ENCODE peak calls at places on chromosome 22, in ten cellular contexts. One of them, this sample, is unnamed.

GRCh38 chr22:26322179-26322905 is 106.7 kb upstream of the ASPHD2 start:
- DNase-seq in Peyer's patch: no peak
- DNase-seq in heart left ventricle: no peak
- DNase-seq in tibial nerve: no peak
- DNase-seq in stomach: no peak
- DNase-seq in endothelial cell of umbilical vein: no peak
- DNase-seq in breast epithelium: no peak
- DNase-seq in thyroid gland: no peak
- DNase-seq in IMR-90: peak; percentile 77
- DNase-seq in spleen: no peak
- DNase-seq in this sample: no peak

GRCh38 chr22:21951931-21952465 is 650 bp downstream of the PPM1F start:
- DNase-seq in heart left ventricle: peak; percentile 76
- DNase-seq in thyroid gland: peak; percentile 61
- DNase-seq in Peyer's patch: peak; percentile 30
- DNase-seq in stomach: peak; percentile 57
- DNase-seq in spleen: peak; percentile 91
- DNase-seq in breast epithelium: no peak
- DNase-seq in endothelial cell of umbilical vein: peak; percentile 51
- DNase-seq in tibial nerve: no peak
- DNase-seq in IMR-90: peak; percentile 53
- DNase-seq in this sample: no peak

GRCh38 chr22:23180301-23180892 is at the start of gene BCR:
- DNase-seq in spleen: peak; percentile 93
- DNase-seq in tibial nerve: peak; percentile 51
- DNase-seq in breast epithelium: no peak
- DNase-seq in thyroid gland: peak; percentile 77
- DNase-seq in IMR-90: peak; percentile 65
- DNase-seq in stomach: peak; percentile 83
- DNase-seq in Peyer's patch: peak; percentile 66
- DNase-seq in endothelial cell of umbilical vein: peak; percentile 69
- DNase-seq in heart left ventricle: peak; percentile 88
- DNase-seq in this sample: no peak

GRCh38 chr22:23781065-23781464 is 5.7 kb upstream of the SMARCB1 start:
- DNase-seq in breast epithelium: no peak
- DNase-seq in IMR-90: no peak
- DNase-seq in tibial nerve: no peak
- DNase-seq in spleen: no peak
- DNase-seq in endothelial cell of umbilical vein: no peak
- DNase-seq in heart left ventricle: no peak
- DNase-seq in thyroid gland: no peak
- DNase-seq in stomach: no peak
- DNase-seq in Peyer's patch: no peak
- DNase-seq in this sample: no peak

GRCh38 chr22:19884954-19885751 is 30.5 kb upstream of the GNB1L start:
- DNase-seq in thyroid gland: no peak
- DNase-seq in Peyer's patch: no peak
- DNase-seq in breast epithelium: no peak
- DNase-seq in tibial nerve: no peak
- DNase-seq in IMR-90: no peak
- DNase-seq in endothelial cell of umbilical vein: no peak
- DNase-seq in spleen: peak; percentile 78
- DNase-seq in heart left ventricle: no peak
- DNase-seq in stomach: no peak
- DNase-seq in this sample: no peak

GRCh38 chr22:40637181-40638150 is 947 bp upstream of the MRTFA start:
- DNase-seq in endothelial cell of umbilical vein: no peak
- DNase-seq in heart left ventricle: peak; percentile 80
- DNase-seq in thyroid gland: peak; percentile 63
- DNase-seq in Peyer's patch: peak; percentile 56
- DNase-seq in breast epithelium: no peak
- DNase-seq in tibial nerve: peak; percentile 76
- DNase-seq in stomach: peak; percentile 63
- DNase-seq in IMR-90: no peak
- DNase-seq in spleen: peak; percentile 89
- DNase-seq in this sample: no peak

GRCh38 chr22:48236261-48236660 is 1473.8 kb downstream of the TBC1D22A start:
- DNase-seq in IMR-90: no peak
- DNase-seq in tibial nerve: no peak
- DNase-seq in Peyer's patch: no peak
- DNase-seq in spleen: no peak
- DNase-seq in thyroid gland: no peak
- DNase-seq in endothelial cell of umbilical vein: no peak
- DNase-seq in breast epithelium: no peak
- DNase-seq in stomach: peak; percentile 15
- DNase-seq in heart left ventricle: no peak
- DNase-seq in this sample: peak; percentile 29

GRCh38 chr22:46046299-46046685 is 69.3 kb upstream of the WNT7B start:
- DNase-seq in Peyer's patch: no peak
- DNase-seq in endothelial cell of umbilical vein: no peak
- DNase-seq in tibial nerve: no peak
- DNase-seq in heart left ventricle: no peak
- DNase-seq in thyroid gland: no peak
- DNase-seq in spleen: peak; percentile 66
- DNase-seq in IMR-90: no peak
- DNase-seq in stomach: no peak
- DNase-seq in breast epithelium: no peak
- DNase-seq in this sample: no peak

GRCh38 chr22:41301085-41302015 is at the start of gene ZC3H7B:
- DNase-seq in spleen: peak; percentile 96
- DNase-seq in heart left ventricle: peak; percentile 92
- DNase-seq in endothelial cell of umbilical vein: peak; percentile 80
- DNase-seq in breast epithelium: peak; percentile 63
- DNase-seq in stomach: peak; percentile 84
- DNase-seq in Peyer's patch: peak; percentile 78
- DNase-seq in thyroid gland: peak; percentile 87
- DNase-seq in IMR-90: peak; percentile 74
- DNase-seq in tibial nerve: peak; percentile 58
- DNase-seq in this sample: no peak

GRCh38 chr22:46789992-46790391 is 27.5 kb downstream of the TBC1D22A start:
- DNase-seq in breast epithelium: no peak
- DNase-seq in IMR-90: no peak
- DNase-seq in heart left ventricle: no peak
- DNase-seq in tibial nerve: no peak
- DNase-seq in spleen: peak; percentile 53
- DNase-seq in thyroid gland: no peak
- DNase-seq in endothelial cell of umbilical vein: no peak
- DNase-seq in stomach: no peak
- DNase-seq in Peyer's patch: no peak
- DNase-seq in this sample: no peak

GRCh38 chr22:29039148-29039547 is 22.5 kb downstream of the C22orf31 start:
- DNase-seq in heart left ventricle: no peak
- DNase-seq in Peyer's patch: no peak
- DNase-seq in tibial nerve: no peak
- DNase-seq in stomach: peak; percentile 55
- DNase-seq in breast epithelium: no peak
- DNase-seq in spleen: no peak
- DNase-seq in thyroid gland: no peak
- DNase-seq in IMR-90: no peak
- DNase-seq in endothelial cell of umbilical vein: no peak
- DNase-seq in this sample: no peak

GRCh38 chr22:46054091-46054877 is 77.3 kb upstream of the WNT7B start:
- DNase-seq in IMR-90: peak; percentile 45
- DNase-seq in Peyer's patch: peak; percentile 61
- DNase-seq in thyroid gland: peak; percentile 63
- DNase-seq in endothelial cell of umbilical vein: peak; percentile 55
- DNase-seq in heart left ventricle: peak; percentile 88
- DNase-seq in stomach: peak; percentile 52
- DNase-seq in tibial nerve: no peak
- DNase-seq in breast epithelium: peak; percentile 66
- DNase-seq in spleen: peak; percentile 94
- DNase-seq in this sample: no peak

GRCh38 chr22:29517215-29517908 is 36.2 kb downstream of the THOC5 start:
- DNase-seq in stomach: peak; percentile 34
- DNase-seq in endothelial cell of umbilical vein: no peak
- DNase-seq in IMR-90: no peak
- DNase-seq in breast epithelium: peak; percentile 67
- DNase-seq in spleen: peak; percentile 44
- DNase-seq in tibial nerve: no peak
- DNase-seq in heart left ventricle: no peak
- DNase-seq in Peyer's patch: no peak
- DNase-seq in thyroid gland: no peak
- DNase-seq in this sample: no peak

GRCh38 chr22:24937114-24937513 is 9.4 kb downstream of the LHFPL7 start:
- DNase-seq in breast epithelium: no peak
- DNase-seq in tibial nerve: no peak
- DNase-seq in IMR-90: no peak
- DNase-seq in Peyer's patch: no peak
- DNase-seq in stomach: no peak
- DNase-seq in thyroid gland: no peak
- DNase-seq in endothelial cell of umbilical vein: peak; percentile 59
- DNase-seq in spleen: no peak
- DNase-seq in heart left ventricle: no peak
- DNase-seq in this sample: no peak
- TF ChIP-seq CTCF in breast epithelium: no peak
- TF ChIP-seq CTCF in tibial nerve: no peak
- TF ChIP-seq CTCF in IMR-90: no peak
- TF ChIP-seq CTCF in Peyer's patch: peak; percentile 42
- TF ChIP-seq CTCF in stomach: no peak
- TF ChIP-seq CTCF in thyroid gland: no peak
- TF ChIP-seq CTCF in endothelial cell of umbilical vein: peak; percentile 53
- TF ChIP-seq CTCF in spleen: no peak
- TF ChIP-seq CTCF in heart left ventricle: peak; percentile 18
- TF ChIP-seq CTCF in this sample: no peak

DNA sequence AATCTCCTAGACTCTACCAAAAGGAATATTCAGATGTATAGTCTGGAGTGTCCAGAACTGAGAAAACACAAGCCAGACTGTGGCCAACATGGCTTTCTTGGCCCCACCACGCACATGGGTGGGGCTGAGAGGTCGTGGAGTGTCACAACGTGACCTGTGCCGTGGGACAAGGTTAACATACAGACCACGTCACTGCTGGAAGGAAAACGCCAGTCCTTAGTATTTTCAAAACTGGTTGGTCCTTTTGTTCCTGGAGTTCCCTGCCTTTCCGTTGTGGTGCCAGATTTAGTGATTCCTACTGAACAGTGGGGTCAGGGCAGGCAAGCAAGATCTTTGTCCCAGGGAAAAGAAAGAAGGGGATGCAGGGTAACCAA is 26.6 kb upstream of the MN1 start:
- DNase-seq in thyroid gland: no peak
- DNase-seq in endothelial cell of umbilical vein: no peak
- DNase-seq in tibial nerve: no peak
- DNase-seq in spleen: no peak
- DNase-seq in breast epithelium: no peak
- DNase-seq in heart left ventricle: no peak
- DNase-seq in IMR-90: no peak
- DNase-seq in Peyer's patch: no peak
- DNase-seq in stomach: no peak
- DNase-seq in this sample: no peak
- H3K4me3 ChIP-seq in thyroid gland: no peak overlapping the region
- H3K4me3 ChIP-seq in endothelial cell of umbilical vein: no peak overlapping the region
- H3K4me3 ChIP-seq in tibial nerve: no peak overlapping the region
- H3K4me3 ChIP-seq in spleen: no peak overlapping the region
- H3K4me3 ChIP-seq in breast epithelium: no peak overlapping the region
- H3K4me3 ChIP-seq in heart left ventricle: no peak overlapping the region
- H3K4me3 ChIP-seq in IMR-90: no peak overlapping the region
- H3K4me3 ChIP-seq in Peyer's patch: no peak overlapping the region
- H3K4me3 ChIP-seq in stomach: no peak overlapping the region
- H3K4me3 ChIP-seq in this sample: no peak overlapping the region

GRCh38 chr22:35519306-35520000 is 21.2 kb upstream of the RASD2 start:
- DNase-seq in Peyer's patch: no peak
- DNase-seq in IMR-90: no peak
- DNase-seq in breast epithelium: no peak
- DNase-seq in heart left ventricle: no peak
- DNase-seq in endothelial cell of umbilical vein: no peak
- DNase-seq in thyroid gland: no peak
- DNase-seq in spleen: no peak
- DNase-seq in tibial nerve: no peak
- DNase-seq in stomach: no peak
- DNase-seq in this sample: no peak
- TF ChIP-seq POLR2A in Peyer's patch: no peak
- TF ChIP-seq POLR2A in IMR-90: no peak
- TF ChIP-seq POLR2A in breast epithelium: no peak
- TF ChIP-seq POLR2A in heart left ventricle: no peak
- TF ChIP-seq POLR2A in endothelial cell of umbilical vein: no peak
- TF ChIP-seq POLR2A in thyroid gland: no peak
- TF ChIP-seq POLR2A in spleen: no peak
- TF ChIP-seq POLR2A in tibial nerve: no peak
- TF ChIP-seq POLR2A in stomach: no peak
- TF ChIP-seq POLR2A in this sample: no peak

GRCh38 chr22:17748555-17749353 is 25.5 kb downstream of the BID start:
- DNase-seq in stomach: no peak
- DNase-seq in IMR-90: no peak
- DNase-seq in endothelial cell of umbilical vein: no peak
- DNase-seq in spleen: peak; percentile 71
- DNase-seq in heart left ventricle: no peak
- DNase-seq in breast epithelium: no peak
- DNase-seq in thyroid gland: no peak
- DNase-seq in Peyer's patch: no peak
- DNase-seq in tibial nerve: no peak
- DNase-seq in this sample: no peak
- TF ChIP-seq CTCF in stomach: no peak
- TF ChIP-seq CTCF in IMR-90: no peak
- TF ChIP-seq CTCF in endothelial cell of umbilical vein: peak; percentile 20
- TF ChIP-seq CTCF in spleen: no peak
- TF ChIP-seq CTCF in heart left ventricle: peak; percentile 34
- TF ChIP-seq CTCF in breast epithelium: no peak
- TF ChIP-seq CTCF in thyroid gland: no peak
- TF ChIP-seq CTCF in Peyer's patch: no peak
- TF ChIP-seq CTCF in tibial nerve: no peak
- TF ChIP-seq CTCF in this sample: no peak

GRCh38 chr22:39244496-39245129 is at the start of gene PDGFB:
- DNase-seq in breast epithelium: no peak
- DNase-seq in IMR-90: no peak
- DNase-seq in thyroid gland: no peak
- DNase-seq in spleen: no peak
- DNase-seq in heart left ventricle: peak; percentile 78
- DNase-seq in tibial nerve: peak; percentile 35
- DNase-seq in endothelial cell of umbilical vein: peak; percentile 65
- DNase-seq in Peyer's patch: no peak
- DNase-seq in stomach: peak; percentile 61
- DNase-seq in this sample: no peak
- H3K4me3 ChIP-seq in breast epithelium: peak within 1 kb of the TSS; percentile 55
- H3K4me3 ChIP-seq in IMR-90: peak within 1 kb of the TSS; percentile 31
- H3K4me3 ChIP-seq in thyroid gland: no peak within 1 kb of the TSS
- H3K4me3 ChIP-seq in spleen: peak within 1 kb of the TSS; percentile 55
- H3K4me3 ChIP-seq in heart left ventricle: peak within 1 kb of the TSS; percentile 71
- H3K4me3 ChIP-seq in tibial nerve: peak within 1 kb of the TSS; percentile 58
- H3K4me3 ChIP-seq in endothelial cell of umbilical vein: peak within 1 kb of the TSS; percentile 68
- H3K4me3 ChIP-seq in Peyer's patch: peak within 1 kb of the TSS; percentile 59
- H3K4me3 ChIP-seq in stomach: peak within 1 kb of the TSS; percentile 65
- H3K4me3 ChIP-seq in this sample: peak within 1 kb of the TSS; percentile 51